ENCODE peak calls at places on chromosomes 1 and 21, in ten cellular contexts. One of them, this sample, is unnamed.

GRCh38 chr1:108044318-108044717 is 79.3 kb upstream of the VAV3 start:
- DNase-seq in colonic mucosa: no peak
- DNase-seq in neural crest cell: no peak
- DNase-seq in stimulated activated CD4-positive, alpha-beta T cell treated with anti-CD3 and anti-CD28 coated beads, Interleukin-12 subunit alpha, Interleukin-12 subunit beta, amount 100 ng/mL, for 24 hours: no peak
- DNase-seq in foreskin fibroblast: no peak
- DNase-seq in sciatic nerve: no peak
- DNase-seq in NCI-H1694: no peak
- DNase-seq in stimulated activated CD8-positive, alpha-beta memory T cell treated with anti-CD3 and anti-CD28 coated beads, Interleukin-7, amount 100 ng/mL, for 24 hours: no peak
- DNase-seq in astrocyte of the spinal cord: no peak
- DNase-seq in GF-D8: no peak
- DNase-seq in this sample: no peak

GRCh38 chr1:117606608-117607261 is 887 bp downstream of the TENT5C start:
- DNase-seq in colonic mucosa: peak
- DNase-seq in neural crest cell: no peak
- DNase-seq in stimulated activated CD4-positive, alpha-beta T cell treated with anti-CD3 and anti-CD28 coated beads, Interleukin-12 subunit alpha, Interleukin-12 subunit beta, amount 100 ng/mL, for 24 hours: no peak
- DNase-seq in foreskin fibroblast: peak
- DNase-seq in sciatic nerve: peak
- DNase-seq in NCI-H1694: no peak
- DNase-seq in stimulated activated CD8-positive, alpha-beta memory T cell treated with anti-CD3 and anti-CD28 coated beads, Interleukin-7, amount 100 ng/mL, for 24 hours: no peak
- DNase-seq in astrocyte of the spinal cord: peak
- DNase-seq in GF-D8: no peak
- DNase-seq in this sample: no peak

GRCh38 chr1:174218983-174219382 is 59.7 kb downstream of the RABGAP1L start:
- DNase-seq in colonic mucosa: no peak
- DNase-seq in neural crest cell: no peak
- DNase-seq in stimulated activated CD4-positive, alpha-beta T cell treated with anti-CD3 and anti-CD28 coated beads, Interleukin-12 subunit alpha, Interleukin-12 subunit beta, amount 100 ng/mL, for 24 hours: no peak
- DNase-seq in foreskin fibroblast: peak
- DNase-seq in sciatic nerve: no peak
- DNase-seq in NCI-H1694: no peak
- DNase-seq in stimulated activated CD8-positive, alpha-beta memory T cell treated with anti-CD3 and anti-CD28 coated beads, Interleukin-7, amount 100 ng/mL, for 24 hours: no peak
- DNase-seq in astrocyte of the spinal cord: peak
- DNase-seq in GF-D8: no peak
- DNase-seq in this sample: no peak

GRCh38 chr1:39122056-39122455 is 82.4 kb upstream of the MACF1 start:
- DNase-seq in colonic mucosa: no peak
- DNase-seq in neural crest cell: no peak
- DNase-seq in stimulated activated CD4-positive, alpha-beta T cell treated with anti-CD3 and anti-CD28 coated beads, Interleukin-12 subunit alpha, Interleukin-12 subunit beta, amount 100 ng/mL, for 24 hours: no peak
- DNase-seq in foreskin fibroblast: no peak
- DNase-seq in sciatic nerve: no peak
- DNase-seq in NCI-H1694: no peak
- DNase-seq in stimulated activated CD8-positive, alpha-beta memory T cell treated with anti-CD3 and anti-CD28 coated beads, Interleukin-7, amount 100 ng/mL, for 24 hours: no peak
- DNase-seq in astrocyte of the spinal cord: no peak
- DNase-seq in GF-D8: no peak
- DNase-seq in this sample: no peak

GRCh38 chr21:45432575-45433255 is 27.8 kb downstream of the COL18A1 start:
- DNase-seq in colonic mucosa: no peak
- DNase-seq in neural crest cell: no peak
- DNase-seq in stimulated activated CD4-positive, alpha-beta T cell treated with anti-CD3 and anti-CD28 coated beads, Interleukin-12 subunit alpha, Interleukin-12 subunit beta, amount 100 ng/mL, for 24 hours: no peak
- DNase-seq in foreskin fibroblast: peak
- DNase-seq in sciatic nerve: no peak
- DNase-seq in NCI-H1694: no peak
- DNase-seq in stimulated activated CD8-positive, alpha-beta memory T cell treated with anti-CD3 and anti-CD28 coated beads, Interleukin-7, amount 100 ng/mL, for 24 hours: no peak
- DNase-seq in astrocyte of the spinal cord: peak
- DNase-seq in GF-D8: no peak
- DNase-seq in this sample: no peak

GRCh38 chr1:43531906-43532584 is 1.4 kb downstream of the PTPRF start:
- DNase-seq in colonic mucosa: peak
- DNase-seq in neural crest cell: no peak
- DNase-seq in stimulated activated CD4-positive, alpha-beta T cell treated with anti-CD3 and anti-CD28 coated beads, Interleukin-12 subunit alpha, Interleukin-12 subunit beta, amount 100 ng/mL, for 24 hours: no peak
- DNase-seq in foreskin fibroblast: no peak
- DNase-seq in sciatic nerve: no peak
- DNase-seq in NCI-H1694: no peak
- DNase-seq in stimulated activated CD8-positive, alpha-beta memory T cell treated with anti-CD3 and anti-CD28 coated beads, Interleukin-7, amount 100 ng/mL, for 24 hours: no peak
- DNase-seq in astrocyte of the spinal cord: no peak
- DNase-seq in GF-D8: no peak
- DNase-seq in this sample: no peak

GRCh38 chr1:91870322-91870721 is 15.6 kb downstream of the TGFBR3 start:
- DNase-seq in colonic mucosa: no peak
- DNase-seq in neural crest cell: no peak
- DNase-seq in stimulated activated CD4-positive, alpha-beta T cell treated with anti-CD3 and anti-CD28 coated beads, Interleukin-12 subunit alpha, Interleukin-12 subunit beta, amount 100 ng/mL, for 24 hours: no peak
- DNase-seq in foreskin fibroblast: no peak
- DNase-seq in sciatic nerve: no peak
- DNase-seq in NCI-H1694: no peak
- DNase-seq in stimulated activated CD8-positive, alpha-beta memory T cell treated with anti-CD3 and anti-CD28 coated beads, Interleukin-7, amount 100 ng/mL, for 24 hours: no peak
- DNase-seq in astrocyte of the spinal cord: no peak
- DNase-seq in GF-D8: no peak
- DNase-seq in this sample: no peak

GRCh38 chr1:52054496-52055065 is 410 bp downstream of the TXNDC12 start:
- DNase-seq in colonic mucosa: no peak
- DNase-seq in neural crest cell: no peak
- DNase-seq in stimulated activated CD4-positive, alpha-beta T cell treated with anti-CD3 and anti-CD28 coated beads, Interleukin-12 subunit alpha, Interleukin-12 subunit beta, amount 100 ng/mL, for 24 hours: no peak
- DNase-seq in foreskin fibroblast: no peak
- DNase-seq in sciatic nerve: no peak
- DNase-seq in NCI-H1694: no peak
- DNase-seq in stimulated activated CD8-positive, alpha-beta memory T cell treated with anti-CD3 and anti-CD28 coated beads, Interleukin-7, amount 100 ng/mL, for 24 hours: no peak
- DNase-seq in astrocyte of the spinal cord: no peak
- DNase-seq in GF-D8: no peak
- DNase-seq in this sample: no peak

GRCh38 chr1:111952258-111952657 is 37.2 kb downstream of the KCND3 start:
- DNase-seq in colonic mucosa: no peak
- DNase-seq in neural crest cell: no peak
- DNase-seq in stimulated activated CD4-positive, alpha-beta T cell treated with anti-CD3 and anti-CD28 coated beads, Interleukin-12 subunit alpha, Interleukin-12 subunit beta, amount 100 ng/mL, for 24 hours: no peak
- DNase-seq in foreskin fibroblast: no peak
- DNase-seq in sciatic nerve: no peak
- DNase-seq in NCI-H1694: no peak
- DNase-seq in stimulated activated CD8-positive, alpha-beta memory T cell treated with anti-CD3 and anti-CD28 coated beads, Interleukin-7, amount 100 ng/mL, for 24 hours: no peak
- DNase-seq in astrocyte of the spinal cord: no peak
- DNase-seq in GF-D8: no peak
- DNase-seq in this sample: no peak

GRCh38 chr1:105270966-105271365 is 1521.3 kb downstream of the AMY1C start:
- DNase-seq in colonic mucosa: no peak
- DNase-seq in neural crest cell: no peak
- DNase-seq in stimulated activated CD4-positive, alpha-beta T cell treated with anti-CD3 and anti-CD28 coated beads, Interleukin-12 subunit alpha, Interleukin-12 subunit beta, amount 100 ng/mL, for 24 hours: no peak
- DNase-seq in foreskin fibroblast: no peak
- DNase-seq in sciatic nerve: no peak
- DNase-seq in NCI-H1694: no peak
- DNase-seq in stimulated activated CD8-positive, alpha-beta memory T cell treated with anti-CD3 and anti-CD28 coated beads, Interleukin-7, amount 100 ng/mL, for 24 hours: no peak
- DNase-seq in astrocyte of the spinal cord: no peak
- DNase-seq in GF-D8: no peak
- DNase-seq in this sample: no peak

GRCh38 chr1:88976235-88976634 is 16.2 kb downstream of the KYAT3 start:
- DNase-seq in colonic mucosa: no peak
- DNase-seq in neural crest cell: no peak
- DNase-seq in stimulated activated CD4-positive, alpha-beta T cell treated with anti-CD3 and anti-CD28 coated beads, Interleukin-12 subunit alpha, Interleukin-12 subunit beta, amount 100 ng/mL, for 24 hours: no peak
- DNase-seq in foreskin fibroblast: no peak
- DNase-seq in sciatic nerve: no peak
- DNase-seq in NCI-H1694: no peak
- DNase-seq in stimulated activated CD8-positive, alpha-beta memory T cell treated with anti-CD3 and anti-CD28 coated beads, Interleukin-7, amount 100 ng/mL, for 24 hours: no peak
- DNase-seq in astrocyte of the spinal cord: no peak
- DNase-seq in GF-D8: no peak
- DNase-seq in this sample: no peak

GRCh38 chr1:12296623-12297022 is 66.8 kb downstream of the VPS13D start:
- DNase-seq in colonic mucosa: no peak
- DNase-seq in neural crest cell: no peak
- DNase-seq in stimulated activated CD4-positive, alpha-beta T cell treated with anti-CD3 and anti-CD28 coated beads, Interleukin-12 subunit alpha, Interleukin-12 subunit beta, amount 100 ng/mL, for 24 hours: no peak
- DNase-seq in foreskin fibroblast: peak
- DNase-seq in sciatic nerve: no peak
- DNase-seq in NCI-H1694: no peak
- DNase-seq in stimulated activated CD8-positive, alpha-beta memory T cell treated with anti-CD3 and anti-CD28 coated beads, Interleukin-7, amount 100 ng/mL, for 24 hours: no peak
- DNase-seq in astrocyte of the spinal cord: peak
- DNase-seq in GF-D8: no peak
- DNase-seq in this sample: no peak

GRCh38 chr1:204878835-204879234 is 8.2 kb downstream of the NFASC start:
- DNase-seq in colonic mucosa: no peak
- DNase-seq in neural crest cell: no peak
- DNase-seq in stimulated activated CD4-positive, alpha-beta T cell treated with anti-CD3 and anti-CD28 coated beads, Interleukin-12 subunit alpha, Interleukin-12 subunit beta, amount 100 ng/mL, for 24 hours: no peak
- DNase-seq in foreskin fibroblast: no peak
- DNase-seq in sciatic nerve: no peak
- DNase-seq in NCI-H1694: no peak
- DNase-seq in stimulated activated CD8-positive, alpha-beta memory T cell treated with anti-CD3 and anti-CD28 coated beads, Interleukin-7, amount 100 ng/mL, for 24 hours: no peak
- DNase-seq in astrocyte of the spinal cord: no peak
- DNase-seq in GF-D8: no peak
- DNase-seq in this sample: no peak

GRCh38 chr21:46151989-46152938 is 3.1 kb downstream of the FTCD start:
- DNase-seq in colonic mucosa: no peak
- DNase-seq in neural crest cell: no peak
- DNase-seq in stimulated activated CD4-positive, alpha-beta T cell treated with anti-CD3 and anti-CD28 coated beads, Interleukin-12 subunit alpha, Interleukin-12 subunit beta, amount 100 ng/mL, for 24 hours: no peak
- DNase-seq in foreskin fibroblast: no peak
- DNase-seq in sciatic nerve: peak
- DNase-seq in NCI-H1694: no peak
- DNase-seq in stimulated activated CD8-positive, alpha-beta memory T cell treated with anti-CD3 and anti-CD28 coated beads, Interleukin-7, amount 100 ng/mL, for 24 hours: no peak
- DNase-seq in astrocyte of the spinal cord: no peak
- DNase-seq in GF-D8: no peak
- DNase-seq in this sample: peak

This sample was measured in suprapubic skin.